ENCODE peak calls at places on chromosomes 3 and 15, in four cellular contexts. One of them, this sample, is unnamed.

GRCh38 chr3:186598108-186598784 is 14.6 kb upstream of the AHSG start:
- DNase-seq in GM23338: no peak
- DNase-seq in upper lobe of left lung: no peak
- DNase-seq in H1: no peak
- DNase-seq in this sample: no peak

GRCh38 chr15:96255599-96255998 is 74.9 kb upstream of the NR2F2 start:
- DNase-seq in H1: no peak
- DNase-seq in GM23338: no peak
- DNase-seq in upper lobe of left lung: no peak
- DNase-seq in this sample: no peak

GRCh38 chr3:154324919-154325318 is 632 bp upstream of the DHX36 start:
- DNase-seq in H1: no peak
- DNase-seq in upper lobe of left lung: no peak
- DNase-seq in GM23338: no peak
- DNase-seq in this sample: no peak

GRCh38 chr15:60326824-60327654 is 70.7 kb downstream of the ANXA2 start:
- DNase-seq in GM23338: peak
- DNase-seq in H1: no peak
- DNase-seq in upper lobe of left lung: no peak
- DNase-seq in this sample: no peak

GRCh38 chr3:168062679-168063078 is 33.0 kb downstream of the GOLIM4 start:
- DNase-seq in H1: no peak
- DNase-seq in upper lobe of left lung: no peak
- DNase-seq in GM23338: no peak
- DNase-seq in this sample: no peak

GRCh38 chr15:32636908-32637567 is 4.5 kb upstream of the SCG5 start:
- DNase-seq in upper lobe of left lung: no peak
- DNase-seq in H1: no peak
- DNase-seq in GM23338: no peak
- DNase-seq in this sample: no peak

GRCh38 chr3:151926956-151927355 is 53.5 kb downstream of the SUCNR1 start:
- DNase-seq in upper lobe of left lung: no peak
- DNase-seq in H1: no peak
- DNase-seq in GM23338: no peak
- DNase-seq in this sample: no peak

GRCh38 chr15:29934251-29934650 is 112.0 kb upstream of the TJP1 start:
- DNase-seq in upper lobe of left lung: no peak
- DNase-seq in H1: no peak
- DNase-seq in GM23338: no peak
- DNase-seq in this sample: no peak

GRCh38 chr3:188749010-188749617 is 422.7 kb upstream of the TPRG1 start:
- DNase-seq in GM23338: peak
- DNase-seq in H1: no peak
- DNase-seq in upper lobe of left lung: no peak
- DNase-seq in this sample: no peak

GRCh38 chr3:186609247-186609868 is 3.5 kb upstream of the AHSG start:
- DNase-seq in upper lobe of left lung: no peak
- DNase-seq in GM23338: peak
- DNase-seq in H1: no peak
- DNase-seq in this sample: no peak

GRCh38 chr3:171262431-171262830 is 197.8 kb downstream of the TNIK start:
- DNase-seq in upper lobe of left lung: no peak
- DNase-seq in GM23338: no peak
- DNase-seq in H1: no peak
- DNase-seq in this sample: no peak

GRCh38 chr3:197038604-197039003 is 9.0 kb upstream of the MELTF start:
- DNase-seq in upper lobe of left lung: no peak
- DNase-seq in H1: no peak
- DNase-seq in GM23338: no peak
- DNase-seq in this sample: no peak

GRCh38 chr3:119310052-119310451 is 15.9 kb downstream of the ARHGAP31 start:
- DNase-seq in upper lobe of left lung: no peak
- DNase-seq in H1: no peak
- DNase-seq in GM23338: peak
- DNase-seq in this sample: no peak

GRCh38 chr3:6354653-6355052 is 506.3 kb upstream of the GRM7 start:
- DNase-seq in upper lobe of left lung: no peak
- DNase-seq in GM23338: no peak
- DNase-seq in H1: no peak
- DNase-seq in this sample: no peak

GRCh38 chr15:45179221-45179985 is 8.4 kb downstream of the SHF start:
- DNase-seq in upper lobe of left lung: no peak
- DNase-seq in H1: no peak
- DNase-seq in GM23338: peak
- DNase-seq in this sample: no peak

GRCh38 chr3:133930341-133930933 is 34.8 kb upstream of the RAB6B start:
- DNase-seq in H1: no peak
- DNase-seq in GM23338: peak
- DNase-seq in upper lobe of left lung: no peak
- DNase-seq in this sample: no peak

GRCh38 chr15:43509002-43509922 is 8.1 kb upstream of the MAP1A start:
- DNase-seq in upper lobe of left lung: no peak
- DNase-seq in H1: no peak
- DNase-seq in GM23338: peak
- DNase-seq in this sample: no peak

GRCh38 chr3:151940481-151940880 is 67.0 kb downstream of the SUCNR1 start:
- DNase-seq in GM23338: no peak
- DNase-seq in upper lobe of left lung: no peak
- DNase-seq in H1: no peak
- DNase-seq in this sample: no peak

GRCh38 chr15:24676431-24676830 is 856 bp downstream of the NPAP1 start:
- DNase-seq in GM23338: peak
- DNase-seq in H1: no peak
- DNase-seq in upper lobe of left lung: peak
- DNase-seq in this sample: no peak

GRCh38 chr3:9500108-9501050 is 53.2 kb downstream of the LHFPL4 start:
- DNase-seq in GM23338: peak
- DNase-seq in H1: peak
- DNase-seq in upper lobe of left lung: peak
- DNase-seq in this sample: no peak

GRCh38 chr3:11238880-11239279 is 33.3 kb upstream of the ATG7 start:
- DNase-seq in upper lobe of left lung: no peak
- DNase-seq in GM23338: no peak
- DNase-seq in H1: no peak
- DNase-seq in this sample: no peak

DNA sequence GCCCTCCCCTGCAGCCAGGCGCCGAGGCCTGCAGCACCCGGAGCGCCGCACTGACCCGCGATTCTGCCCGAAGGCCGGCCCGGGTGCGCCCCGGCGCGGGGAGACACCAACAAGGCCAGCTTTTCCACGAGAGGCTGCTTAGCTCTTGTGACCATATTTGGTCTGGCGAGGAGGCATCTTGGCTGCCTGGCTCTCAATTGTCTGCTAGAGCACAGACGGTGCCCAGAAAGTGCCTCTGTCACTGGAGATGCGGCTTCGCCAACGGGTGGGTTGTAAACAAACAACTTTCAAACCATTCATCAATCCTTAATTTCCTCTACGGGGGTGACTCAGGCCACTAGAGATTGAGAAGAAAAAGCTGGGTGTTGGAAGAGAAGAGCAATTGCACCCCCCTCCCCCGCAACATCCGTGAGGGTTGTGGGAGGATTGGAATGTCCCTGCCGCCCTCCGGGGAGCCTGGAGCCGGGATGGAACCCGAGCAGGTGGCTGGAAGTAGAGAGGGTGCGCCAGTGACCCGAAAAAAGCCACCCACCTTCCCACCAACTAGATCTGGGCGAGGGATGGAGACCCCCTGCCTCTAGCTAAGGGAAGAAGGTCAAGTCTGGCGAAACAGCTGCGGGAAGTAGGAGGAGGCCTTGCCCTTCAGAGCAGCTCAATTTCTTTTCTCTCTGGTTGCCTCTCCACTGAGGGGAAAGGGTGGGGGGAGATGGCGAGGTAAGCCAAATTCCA is 783 bp upstream of the WWTR1 start:
- DNase-seq in upper lobe of left lung: peak
- DNase-seq in H1: no peak
- DNase-seq in GM23338: peak
- DNase-seq in this sample: peak
- TF ChIP-seq POLR2AphosphoS5 in upper lobe of left lung: peak
- TF ChIP-seq POLR2AphosphoS5 in H1: no peak
- TF ChIP-seq POLR2AphosphoS5 in GM23338: no peak
- TF ChIP-seq POLR2AphosphoS5 in this sample: no peak

GRCh38 chr15:52559583-52559982 is 9.2 kb downstream of the ARPP19 start:
- DNase-seq in GM23338: no peak
- DNase-seq in upper lobe of left lung: no peak
- DNase-seq in H1: no peak
- DNase-seq in this sample: no peak

GRCh38 chr15:52559022-52559421 is 9.8 kb downstream of the ARPP19 start:
- DNase-seq in H1: no peak
- DNase-seq in upper lobe of left lung: no peak
- DNase-seq in GM23338: no peak
- DNase-seq in this sample: no peak

GRCh38 chr15:52556524-52556923 is 12.3 kb downstream of the ARPP19 start:
- DNase-seq in H1: no peak
- DNase-seq in upper lobe of left lung: no peak
- DNase-seq in GM23338: no peak
- DNase-seq in this sample: no peak

GRCh38 chr15:52557242-52557641 is 11.6 kb downstream of the ARPP19 start:
- DNase-seq in GM23338: no peak
- DNase-seq in H1: no peak
- DNase-seq in upper lobe of left lung: no peak
- DNase-seq in this sample: no peak

DNA sequence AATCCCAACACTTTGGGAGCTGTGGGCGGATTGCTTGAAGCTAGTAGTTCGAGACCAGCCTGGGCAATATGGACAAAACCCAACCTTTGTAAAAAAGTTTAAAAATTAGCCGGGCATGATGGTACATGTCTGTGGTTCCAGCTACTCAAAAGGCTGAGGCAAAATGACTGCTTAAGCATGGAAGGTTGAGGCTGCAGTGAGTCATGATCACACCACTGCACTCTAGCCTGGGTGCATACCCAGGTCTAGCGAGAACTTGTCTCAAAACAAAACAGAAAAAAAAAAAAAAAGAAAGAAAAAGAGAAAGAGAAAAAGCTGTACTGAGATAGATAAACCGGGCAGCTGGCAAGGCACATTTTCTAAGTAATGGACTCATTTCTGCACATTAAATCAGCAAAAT is 10.6 kb downstream of the ARPP19 start:
- DNase-seq in upper lobe of left lung: no peak
- DNase-seq in H1: no peak
- DNase-seq in GM23338: no peak
- DNase-seq in this sample: no peak
- TF ChIP-seq POLR2AphosphoS5 in upper lobe of left lung: no peak
- TF ChIP-seq POLR2AphosphoS5 in H1: no peak
- TF ChIP-seq POLR2AphosphoS5 in GM23338: no peak
- TF ChIP-seq POLR2AphosphoS5 in this sample: no peak

GRCh38 chr3:124288996-124289395 is 297.1 kb upstream of the ROPN1 start:
- DNase-seq in upper lobe of left lung: no peak
- DNase-seq in GM23338: no peak
- DNase-seq in H1: no peak
- DNase-seq in this sample: no peak

GRCh38 chr3:124281453-124282316 is 289.8 kb upstream of the ROPN1 start:
- DNase-seq in H1: no peak
- DNase-seq in upper lobe of left lung: no peak
- DNase-seq in GM23338: peak
- DNase-seq in this sample: no peak

GRCh38 chr3:124282751-124283643 is 291.1 kb upstream of the ROPN1 start:
- DNase-seq in upper lobe of left lung: no peak
- DNase-seq in H1: no peak
- DNase-seq in GM23338: no peak
- DNase-seq in this sample: peak

GRCh38 chr3:124283644-124284008 is 291.7 kb upstream of the ROPN1 start:
- DNase-seq in GM23338: no peak
- DNase-seq in upper lobe of left lung: no peak
- DNase-seq in H1: no peak
- DNase-seq in this sample: no peak
- TF ChIP-seq POLR2AphosphoS5 in GM23338: no peak
- TF ChIP-seq POLR2AphosphoS5 in upper lobe of left lung: no peak
- TF ChIP-seq POLR2AphosphoS5 in H1: no peak
- TF ChIP-seq POLR2AphosphoS5 in this sample: no peak

GRCh38 chr3:33660035-33660434 is 58.0 kb downstream of the CLASP2 start:
- DNase-seq in H1: no peak
- DNase-seq in GM23338: no peak
- DNase-seq in upper lobe of left lung: no peak
- DNase-seq in this sample: no peak

GRCh38 chr3:33658039-33658438 is 60.0 kb downstream of the CLASP2 start:
- DNase-seq in upper lobe of left lung: no peak
- DNase-seq in GM23338: no peak
- DNase-seq in H1: no peak
- DNase-seq in this sample: no peak

GRCh38 chr3:33664195-33664594 is 53.9 kb downstream of the CLASP2 start:
- DNase-seq in GM23338: no peak
- DNase-seq in upper lobe of left lung: no peak
- DNase-seq in H1: no peak
- DNase-seq in this sample: no peak

GRCh38 chr3:33663042-33663441 is 55.0 kb downstream of the CLASP2 start:
- DNase-seq in GM23338: no peak
- DNase-seq in H1: no peak
- DNase-seq in upper lobe of left lung: no peak
- DNase-seq in this sample: no peak

GRCh38 chr3:33658971-33659848 is 58.8 kb downstream of the CLASP2 start:
- DNase-seq in H1: peak
- DNase-seq in GM23338: peak
- DNase-seq in upper lobe of left lung: peak
- DNase-seq in this sample: no peak
- TF ChIP-seq POLR2AphosphoS5 in H1: no peak
- TF ChIP-seq POLR2AphosphoS5 in GM23338: no peak
- TF ChIP-seq POLR2AphosphoS5 in upper lobe of left lung: peak
- TF ChIP-seq POLR2AphosphoS5 in this sample: peak

DNA sequence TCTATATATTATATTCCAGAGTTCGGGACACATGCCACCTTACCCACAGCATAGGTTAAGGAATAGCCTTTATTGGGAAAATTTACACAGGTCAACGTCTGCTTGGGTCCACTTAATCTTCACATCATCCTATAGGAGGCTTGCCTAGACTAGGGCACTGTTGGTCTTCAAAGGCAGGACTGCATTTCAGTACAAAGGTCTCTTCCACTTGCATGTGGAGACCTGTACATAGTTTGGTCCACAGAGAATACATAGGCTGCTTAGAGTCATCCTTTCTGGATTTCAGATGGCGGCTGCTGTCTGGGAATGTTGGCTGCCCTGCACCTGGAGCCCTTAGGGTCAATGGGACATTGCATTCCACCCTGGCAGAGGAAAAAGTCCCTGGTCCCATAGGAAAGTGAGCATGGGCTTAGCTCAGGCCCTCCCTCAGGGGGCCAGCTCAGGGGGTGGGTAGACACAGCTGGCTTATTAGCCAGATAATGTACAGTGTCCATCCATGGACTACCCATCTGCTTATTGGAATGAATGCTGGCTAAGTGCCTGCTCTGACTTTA is 75.3 kb upstream of the TGFBR2 start:
- DNase-seq in upper lobe of left lung: no peak
- DNase-seq in H1: no peak
- DNase-seq in GM23338: no peak
- DNase-seq in this sample: no peak
- TF ChIP-seq POLR2AphosphoS5 in upper lobe of left lung: no peak
- TF ChIP-seq POLR2AphosphoS5 in H1: no peak
- TF ChIP-seq POLR2AphosphoS5 in GM23338: no peak
- TF ChIP-seq POLR2AphosphoS5 in this sample: no peak

GRCh38 chr15:67104453-67104852 is 39.1 kb downstream of the SMAD3 start:
- DNase-seq in H1: no peak
- DNase-seq in upper lobe of left lung: no peak
- DNase-seq in GM23338: no peak
- DNase-seq in this sample: no peak
- TF ChIP-seq POLR2AphosphoS5 in H1: no peak
- TF ChIP-seq POLR2AphosphoS5 in upper lobe of left lung: no peak
- TF ChIP-seq POLR2AphosphoS5 in GM23338: no peak
- TF ChIP-seq POLR2AphosphoS5 in this sample: no peak